ENCODE peak calls at places on chromosomes 13 and 19, in six cellular contexts. L is cardiac muscle cell, G is HFF-Myc, F is kidney epithelial cell, A is sigmoid colon, J is heart left ventricle. M is an unnamed sample.

GRCh38 chr13:89763011-89763410 is 1584.5 kb upstream of the MIR17HG start:
- DNase-seq in J (no peak), A (no peak), L (no peak), F (no peak), G (no peak), M (no peak)

GRCh38 chr13:39306639-39307589 is 268.7 kb downstream of the NHLRC3 start:
- DNase-seq in F (no peak), L (no peak), G (no peak), J (no peak), A (no peak), M (no peak)

GRCh38 chr19:35757231-35757748 is 461 bp upstream of the HSPB6 start:
- DNase-seq in F (no peak), G (no peak), A (peak; percentile 99), L (peak; percentile 73), J (peak; percentile 97), M (peak; percentile 74)

GRCh38 chr13:111252449-111253124 is 67.9 kb upstream of the TEX29 start:
- DNase-seq in G (no peak), A (no peak), L (no peak), F (no peak), J (peak; percentile 45), M (no peak)

GRCh38 chr13:28239374-28239773 is 101.0 kb downstream of the PAN3 start:
- DNase-seq in L (no peak), F (no peak), G (no peak), J (no peak), A (no peak), M (no peak)

GRCh38 chr13:59261928-59262488 is 901.7 kb downstream of the DIAPH3 start:
- DNase-seq in G (no peak), A (no peak), L (peak; percentile 60), J (no peak), F (no peak), M (no peak)

GRCh38 chr13:111175372-111175771 is 60.3 kb downstream of the ARHGEF7 start:
- DNase-seq in A (no peak), G (no peak), L (no peak), F (no peak), J (no peak), M (no peak)

GRCh38 chr19:58003153-58003828 is 671 bp upstream of the ZNF606 start:
- DNase-seq in G (no peak), L (peak; percentile 42), F (no peak), A (no peak), J (no peak), M (no peak)

GRCh38 chr19:32174386-32175113 is 170.9 kb upstream of the ZNF507 start:
- DNase-seq in G (no peak), J (no peak), A (no peak), F (no peak), L (no peak), M (no peak)

GRCh38 chr13:74442751-74443150 is 308.5 kb upstream of the KLF12 start:
- DNase-seq in G (no peak), F (no peak), L (no peak), A (no peak), J (no peak), M (no peak)

GRCh38 chr19:38662508-38663155 is 15.2 kb downstream of the ACTN4 start:
- DNase-seq in F (no peak), A (no peak), L (no peak), J (no peak), G (no peak), M (no peak)

GRCh38 chr19:1512671-1513491 is at the start of gene ADAMTSL5:
- DNase-seq in J (peak; percentile 78), A (no peak), G (no peak), L (peak; percentile 67), F (no peak), M (peak; percentile 84)

GRCh38 chr19:33373701-33374405 is at the start of gene CEBPG:
- DNase-seq in J (peak; percentile 63), F (no peak), G (no peak), L (peak; percentile 82), A (peak; percentile 78), M (peak; percentile 68)

GRCh38 chr13:80345771-80346510 is 5.0 kb upstream of the SPRY2 start:
- DNase-seq in G (no peak), F (no peak), J (no peak), A (no peak), L (no peak), M (no peak)

GRCh38 chr19:14478113-14478545 is 3.0 kb upstream of the PTGER1 start:
- DNase-seq in F (no peak), L (no peak), A (no peak), G (no peak), J (no peak), M (no peak)

GRCh38 chr19:9075064-9075964 is 11.5 kb upstream of the OR1M1 start:
- DNase-seq in L (peak; percentile 37), J (peak; percentile 83), G (peak; percentile 54), A (peak; percentile 90), F (peak; percentile 96), M (peak; percentile 50)

GRCh38 chr13:45207319-45207718 is 6.5 kb upstream of the KCTD4 start:
- DNase-seq in F (no peak), L (no peak), A (no peak), G (no peak), J (no peak), M (no peak)

GRCh38 chr19:22335716-22336115 is 49.5 kb downstream of the ZNF729 start:
- DNase-seq in F (no peak), J (no peak), G (no peak), A (no peak), L (no peak), M (no peak)

GRCh38 chr19:55173717-55174409 is 6.2 kb downstream of the SYT5 start:
- DNase-seq in G (no peak), A (no peak), F (no peak), L (peak; percentile 50), J (peak; percentile 67), M (peak; percentile 61)

DNA sequence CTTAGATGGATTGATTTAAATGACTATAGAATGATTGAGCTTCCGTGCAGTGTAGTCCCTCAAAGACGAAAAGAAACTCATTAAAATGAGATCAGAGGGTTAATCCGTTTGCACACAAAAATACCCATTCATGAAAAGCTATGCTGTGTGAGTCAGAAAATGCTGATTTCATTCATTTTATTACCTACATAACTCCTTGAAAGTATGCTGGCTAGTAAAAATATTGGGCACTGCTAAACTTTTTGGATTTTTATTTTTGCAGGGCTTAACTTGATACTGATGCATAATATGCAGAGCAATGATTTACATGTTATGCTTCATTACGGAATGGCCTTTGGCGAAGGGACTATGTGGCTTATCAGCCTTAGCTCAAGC is 54.2 kb downstream of the WDFY2 start:
- DNase-seq in G (no peak), A (no peak), F (no peak), J (no peak), L (no peak), M (no peak)
- TF ChIP-seq CTCF in G (no peak), A (no peak), F (no peak), J (no peak), L (no peak), M (no peak)

GRCh38 chr13:99074693-99075092 is 96.8 kb upstream of the DOCK9 start:
- DNase-seq in G (no peak), J (no peak), A (no peak), F (no peak), L (no peak), M (no peak)

GRCh38 chr13:99072356-99072755 is 94.5 kb upstream of the DOCK9 start:
- DNase-seq in L (no peak), A (no peak), F (no peak), G (no peak), J (no peak), M (no peak)

GRCh38 chr13:99071666-99072065 is 93.8 kb upstream of the DOCK9 start:
- DNase-seq in J (no peak), A (no peak), G (no peak), F (no peak), L (no peak), M (no peak)

GRCh38 chr13:99072941-99073340 is 95.1 kb upstream of the DOCK9 start:
- DNase-seq in A (no peak), F (no peak), J (no peak), G (no peak), L (no peak), M (no peak)

DNA sequence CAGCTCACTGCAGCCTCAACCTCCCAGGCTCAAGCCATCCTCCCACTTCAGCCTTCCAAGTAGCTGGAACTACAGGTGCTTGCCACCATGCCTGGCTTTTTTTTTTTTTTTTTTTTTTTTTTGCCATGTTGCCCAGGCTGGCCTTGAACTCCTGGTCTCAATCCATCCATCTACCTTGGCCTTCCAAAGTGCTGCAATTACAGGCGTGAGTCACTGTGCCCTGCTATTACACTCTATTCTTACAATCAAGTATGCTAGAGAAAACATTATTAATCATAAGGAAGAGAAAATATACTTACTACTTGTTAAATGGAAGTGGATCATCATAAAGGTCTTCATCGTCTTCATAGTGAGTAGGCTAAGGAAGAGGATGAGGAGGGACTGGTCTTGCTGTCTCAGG is 93.3 kb upstream of the DOCK9 start:
- DNase-seq in A (no peak), F (no peak), G (no peak), J (no peak), L (no peak), M (no peak)
- TF ChIP-seq CTCF in A (no peak), F (no peak), G (no peak), J (no peak), L (no peak), M (no peak)

GRCh38 chr13:29947839-29948238 is 97.4 kb upstream of the UBL3 start:
- DNase-seq in L (no peak), F (no peak), G (no peak), J (no peak), A (no peak), M (no peak)
- TF ChIP-seq CTCF in L (no peak), F (no peak), G (no peak), J (no peak), A (no peak), M (no peak)

GRCh38 chr13:40692946-40693345 is 26.5 kb upstream of the FOXO1 start:
- DNase-seq in G (no peak), A (no peak), L (no peak), F (no peak), J (no peak), M (no peak)

GRCh38 chr13:40694426-40694825 is 28.0 kb upstream of the FOXO1 start:
- DNase-seq in J (no peak), L (no peak), F (no peak), G (no peak), A (no peak), M (no peak)

GRCh38 chr13:40688781-40689180 is 22.3 kb upstream of the FOXO1 start:
- DNase-seq in L (no peak), F (no peak), J (no peak), G (no peak), A (no peak), M (no peak)
- TF ChIP-seq CTCF in L (no peak), F (no peak), J (no peak), G (no peak), A (no peak), M (no peak)

DNA sequence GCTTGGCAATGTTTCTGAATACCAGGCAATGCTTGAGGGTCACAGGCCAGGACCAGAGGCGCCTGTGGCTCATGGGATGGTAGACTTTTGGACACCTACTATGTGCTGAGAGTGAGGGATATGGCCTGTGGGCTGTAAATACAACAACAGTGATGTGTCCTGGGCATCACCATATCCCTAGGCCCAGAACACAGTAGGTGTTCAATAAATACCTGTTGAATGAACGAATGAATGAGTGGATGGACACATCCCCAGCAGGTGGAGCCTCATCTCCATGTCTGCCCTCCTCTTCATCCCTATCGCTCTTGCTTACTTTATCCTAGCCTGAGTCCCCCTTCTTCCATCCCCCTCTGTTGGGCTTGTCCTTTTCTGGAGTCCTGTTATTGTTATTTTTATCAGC is 16.5 kb upstream of the NANOS2 start:
- DNase-seq in G (no peak), A (no peak), L (no peak), J (no peak), F (no peak), M (no peak)
- TF ChIP-seq CTCF in G (no peak), A (no peak), L (no peak), J (no peak), F (no peak), M (no peak)

M was measured in transverse colon.